ENCODE peak calls at places on chromosomes 16 and 17, in nine cellular contexts. C is thoracic aorta; B is mucosa of descending colon; Z is CD4-positive, alpha-beta T cell; A is astrocyte of the spinal cord; G is HCT116; H is neural crest cell; E is fibroblast of mammary gland; K is lower leg skin. O is an unnamed sample.

GRCh38 chr17:74736423-74737298 is at the start of gene RAB37:
- DNase-seq in K (no peak), G (peak), H (no peak), A (no peak), C (no peak), Z (peak), B (peak), E (peak), O (no peak)

GRCh38 chr17:49621946-49622529 is 46.4 kb downstream of the NXPH3 start:
- DNase-seq in K (no peak), H (no peak), E (no peak), B (no peak), Z (no peak), G (no peak), C (no peak), A (no peak), O (no peak)

GRCh38 chr17:10357768-10358167 is 15.0 kb downstream of the MYH13 start:
- DNase-seq in H (no peak), C (no peak), E (no peak), G (no peak), B (no peak), Z (no peak), K (no peak), A (no peak), O (no peak)

GRCh38 chr16:20747030-20747816 is 5.6 kb upstream of the THUMPD1 start:
- DNase-seq in A (no peak), Z (no peak), C (no peak), E (no peak), G (peak), K (no peak), B (no peak), H (no peak), O (no peak)

GRCh38 chr17:77581480-77581879 is 377.0 kb upstream of the TNRC6C start:
- DNase-seq in A (peak), H (no peak), K (peak), E (peak), G (no peak), Z (no peak), C (no peak), B (no peak), O (no peak)

GRCh38 chr17:47935961-47936360 is 5.4 kb upstream of the PNPO start:
- DNase-seq in B (no peak), Z (no peak), A (peak), G (peak), K (no peak), H (no peak), E (peak), C (no peak), O (peak)

GRCh38 chr16:69600202-69600601 is 34.4 kb downstream of the NFAT5 start:
- DNase-seq in G (no peak), Z (no peak), H (no peak), K (no peak), A (no peak), B (no peak), E (no peak), C (no peak), O (no peak)

GRCh38 chr17:82154881-82155331 is 56.9 kb upstream of the FASN start:
- DNase-seq in C (no peak), B (no peak), K (no peak), Z (no peak), E (no peak), H (no peak), G (no peak), A (no peak), O (no peak)

GRCh38 chr17:5557485-5557884 is 26.8 kb downstream of the NLRP1 start:
- DNase-seq in A (peak), Z (no peak), E (peak), K (no peak), B (no peak), C (no peak), H (no peak), G (no peak), O (no peak)

GRCh38 chr16:19366384-19366783 is 51.3 kb upstream of the TMC5 start:
- DNase-seq in K (no peak), C (no peak), B (no peak), H (no peak), Z (no peak), G (no peak), E (no peak), A (no peak), O (no peak)

GRCh38 chr17:35299108-35299507 is 56.2 kb downstream of the SLFN5 start:
- DNase-seq in H (no peak), G (no peak), A (no peak), E (no peak), Z (no peak), K (no peak), C (no peak), B (no peak), O (peak)

GRCh38 chr17:48074322-48075054 is 26.3 kb downstream of the NFE2L1 start:
- DNase-seq in B (no peak), C (peak), K (no peak), Z (peak), H (peak), A (peak), G (peak), E (peak), O (peak)

GRCh38 chr16:71843517-71844031 is 2.2 kb upstream of the ATXN1L start:
- DNase-seq in E (no peak), A (no peak), Z (no peak), H (no peak), B (no peak), C (no peak), K (no peak), G (no peak), O (no peak)

GRCh38 chr16:49464877-49465504 is 91.4 kb downstream of the C16orf78 start:
- DNase-seq in A (no peak), C (no peak), E (no peak), G (no peak), B (no peak), H (no peak), Z (no peak), K (peak), O (no peak)

GRCh38 chr16:58299757-58300349 is 5.0 kb upstream of the PRSS54 start:
- DNase-seq in K (no peak), G (peak), B (no peak), A (no peak), E (peak), C (no peak), Z (no peak), H (no peak), O (no peak)

GRCh38 chr16:21194771-21195301 is 16.5 kb downstream of the ZP2 start:
- DNase-seq in Z (no peak), B (no peak), C (no peak), A (peak), E (peak), K (no peak), G (no peak), H (no peak), O (no peak)

GRCh38 chr17:29560306-29560705 is 6.5 kb downstream of the ABHD15 start:
- DNase-seq in H (no peak), K (no peak), C (no peak), B (no peak), Z (no peak), A (no peak), G (no peak), E (no peak), O (no peak)

GRCh38 chr17:78839173-78839761 is 1.3 kb downstream of the USP36 start:
- DNase-seq in H (no peak), Z (no peak), C (no peak), B (no peak), K (no peak), A (peak), G (no peak), E (peak), O (no peak)

GRCh38 chr17:78227455-78227916 is 3.9 kb upstream of the TMEM235 start:
- DNase-seq in B (no peak), G (no peak), E (no peak), Z (no peak), H (no peak), K (no peak), C (no peak), A (no peak), O (no peak)

GRCh38 chr16:19116711-19117449 is 3.1 kb downstream of the ITPRIPL2 start:
- DNase-seq in H (no peak), K (no peak), B (no peak), Z (no peak), E (peak), A (no peak), G (no peak), C (no peak), O (no peak)

GRCh38 chr16:48347191-48347860 is 37.9 kb downstream of the SIAH1 start:
- DNase-seq in E (no peak), G (no peak), H (no peak), Z (no peak), K (no peak), A (no peak), B (no peak), C (no peak), O (no peak)

GRCh38 chr17:38456031-38456815 is 28.0 kb downstream of the ARHGAP23 start:
- DNase-seq in K (no peak), G (no peak), H (no peak), E (no peak), C (no peak), Z (no peak), A (no peak), B (no peak), O (no peak)

GRCh38 chr17:60610481-60610880 is 10.5 kb downstream of the PPM1D start:
- DNase-seq in C (no peak), G (no peak), H (no peak), B (no peak), E (no peak), Z (no peak), K (no peak), A (no peak), O (no peak)

GRCh38 chr17:47643116-47643515 is 6.6 kb upstream of the KPNB1 start:
- DNase-seq in E (peak), Z (no peak), K (no peak), H (no peak), A (no peak), G (no peak), B (no peak), C (no peak), O (no peak)

GRCh38 chr16:85284138-85284897 is 172.0 kb upstream of the CIBAR2 start:
- DNase-seq in H (peak), E (no peak), G (no peak), C (no peak), B (no peak), Z (no peak), K (no peak), A (no peak), O (no peak)

GRCh38 chr17:73368085-73368631 is 56.4 kb upstream of the CDC42EP4 start:
- DNase-seq in B (no peak), H (no peak), C (no peak), E (no peak), Z (no peak), K (no peak), G (no peak), A (no peak), O (no peak)

GRCh38 chr16:21267298-21267697 is 10.8 kb downstream of the CRYM start:
- DNase-seq in E (no peak), K (no peak), Z (no peak), G (no peak), B (no peak), A (no peak), H (no peak), C (no peak), O (no peak)

GRCh38 chr17:77647531-77647930 is 311.0 kb upstream of the TNRC6C start:
- DNase-seq in K (peak), C (no peak), Z (no peak), G (no peak), E (no peak), A (no peak), H (no peak), B (no peak), O (no peak)

GRCh38 chr17:55639096-55639495 is 83.6 kb downstream of the TMEM100 start:
- DNase-seq in A (no peak), B (no peak), H (no peak), K (no peak), E (no peak), Z (no peak), G (no peak), C (no peak), O (no peak)

GRCh38 chr17:76417499-76418143 is 33.2 kb downstream of the SPHK1 start:
- DNase-seq in G (no peak), K (no peak), E (no peak), A (no peak), C (no peak), B (no peak), Z (no peak), H (no peak), O (no peak)

GRCh38 chr17:14061666-14062560 is 7.4 kb upstream of the COX10 start:
- DNase-seq in H (no peak), A (peak), Z (no peak), C (no peak), K (no peak), G (no peak), E (peak), B (no peak), O (peak)
- TF ChIP-seq CTCF in H (no peak), A (peak), Z (no peak), C (peak), K (no peak), G (no peak), E (peak), B (no peak), O (peak)

GRCh38 chr16:3690991-3691720 is 26.2 kb downstream of the TRAP1 start:
- DNase-seq in H (no peak), C (no peak), B (no peak), K (peak), E (peak), G (no peak), Z (no peak), A (peak), O (no peak)
- TF ChIP-seq CTCF in H (no peak), C (peak), B (no peak), K (no peak), E (peak), G (no peak), Z (no peak), A (no peak), O (no peak)

GRCh38 chr17:34151081-34151480 is 104.0 kb upstream of the CCL2 start:
- DNase-seq in A (no peak), K (no peak), E (no peak), C (no peak), G (no peak), Z (no peak), H (no peak), B (no peak), O (no peak)

GRCh38 chr17:34146440-34147043 is 108.5 kb upstream of the CCL2 start:
- DNase-seq in G (no peak), A (no peak), C (no peak), H (peak), K (peak), B (peak), Z (peak), E (peak), O (no peak)
- TF ChIP-seq CTCF in G (no peak), A (peak), C (peak), H (peak), K (no peak), B (peak), Z (peak), E (peak), O (no peak)

DNA sequence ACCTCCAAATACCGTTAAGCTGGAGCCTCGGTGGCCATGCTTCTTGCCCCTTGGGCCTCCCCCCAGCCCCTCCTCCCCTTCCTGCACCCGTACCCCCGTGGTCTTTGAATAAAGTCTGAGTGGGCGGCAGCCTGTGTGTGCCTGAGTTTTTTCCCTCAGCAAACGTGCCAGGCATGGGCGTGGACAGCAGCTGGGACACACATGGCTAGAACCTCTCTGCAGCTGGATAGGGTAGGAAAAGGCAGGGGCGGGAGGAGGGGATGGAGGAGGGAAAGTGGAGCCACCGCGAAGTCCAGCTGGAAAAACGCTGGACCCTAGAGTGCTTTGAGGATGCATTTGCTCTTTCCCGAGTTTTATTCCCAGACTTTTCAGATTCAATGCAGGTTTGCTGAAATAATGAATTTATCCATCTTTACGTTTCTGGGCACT is 928 bp downstream of the HBA1 start:
- DNase-seq in H (no peak), G (no peak), C (no peak), E (peak), K (no peak), Z (no peak), A (no peak), B (no peak), O (no peak)
- TF ChIP-seq CTCF in H (no peak), G (no peak), C (no peak), E (no peak), K (no peak), Z (no peak), A (no peak), B (no peak), O (no peak)

GRCh38 chr16:67198238-67198734 is 645 bp upstream of the ELMO3 start:
- DNase-seq in A (peak), E (peak), Z (no peak), G (peak), H (no peak), K (no peak), C (no peak), B (peak), O (no peak)

GRCh38 chr16:67200491-67200890 is 1.6 kb downstream of the ELMO3 start:
- DNase-seq in Z (no peak), K (no peak), E (no peak), H (no peak), C (no peak), A (no peak), B (no peak), G (no peak), O (no peak)

GRCh38 chr16:67201411-67202345 is 2.7 kb downstream of the ELMO3 start:
- DNase-seq in G (no peak), Z (no peak), E (no peak), A (no peak), C (no peak), B (no peak), H (no peak), K (no peak), O (no peak)

GRCh38 chr16:67199011-67199807 is at the start of gene ELMO3:
- DNase-seq in B (peak), G (no peak), Z (no peak), H (no peak), C (no peak), K (peak), E (no peak), A (no peak), O (no peak)

DNA sequence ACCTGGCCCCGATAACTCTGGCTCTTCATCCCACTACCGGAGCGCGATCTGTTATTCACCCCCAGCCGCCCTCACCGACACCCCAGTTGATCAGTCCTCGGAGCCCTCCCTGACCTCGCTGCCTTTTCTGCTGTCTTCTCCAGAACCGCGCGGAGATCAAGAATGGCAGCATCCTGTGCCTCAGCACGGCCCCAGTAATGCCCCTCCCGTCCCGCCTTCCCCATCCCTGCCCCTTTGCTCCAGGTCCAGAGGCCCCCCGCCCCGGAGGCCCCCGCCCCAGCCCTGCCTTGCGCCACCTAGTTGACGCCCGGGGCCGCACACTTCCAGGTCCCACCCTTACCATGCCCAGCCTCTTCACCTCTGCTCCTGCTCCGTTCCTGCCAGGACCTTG is 872 bp downstream of the ELMO3 start:
- DNase-seq in A (no peak), K (no peak), C (no peak), H (no peak), E (no peak), Z (no peak), G (no peak), B (peak), O (no peak)
- TF ChIP-seq CTCF in A (no peak), K (no peak), C (no peak), H (peak), E (no peak), Z (no peak), G (no peak), B (no peak), O (no peak)

GRCh38 chr17:15213381-15214087 is 51.6 kb downstream of the PMP22 start:
- DNase-seq in C (no peak), G (no peak), E (peak), K (no peak), A (peak), H (peak), Z (no peak), B (no peak), O (peak)
- TF ChIP-seq CTCF in C (no peak), G (peak), E (peak), K (no peak), A (peak), H (peak), Z (no peak), B (no peak), O (peak)

GRCh38 chr17:39704821-39705551 is 5.1 kb downstream of the ERBB2 start:
- DNase-seq in C (peak), Z (no peak), E (peak), A (peak), B (peak), H (no peak), K (no peak), G (no peak), O (peak)
- TF ChIP-seq CTCF in C (peak), Z (no peak), E (peak), A (peak), B (no peak), H (peak), K (no peak), G (no peak), O (peak)